ENCODE peak calls at places on chromosomes 2 and 18, in six cellular contexts. O is mammary epithelial cell; T is psoas muscle; V is aorta; C is DND-41; U is CD8-positive, alpha-beta T cell. R is an unnamed sample.

GRCh38 chr2:185127412-185127811 is 529.1 kb downstream of the ZNF804A start:
- DNase-seq in T (no peak), U (no peak), C (no peak), V (no peak), O (peak; percentile 12), R (no peak)

GRCh38 chr2:151824886-151825285 is 3.3 kb downstream of the ARL5A start:
- DNase-seq in T (no peak), O (no peak), U (no peak), C (no peak), V (no peak), R (no peak)

GRCh38 chr2:229835601-229836283 is 86.1 kb downstream of the TRIP12 start:
- DNase-seq in T (no peak), O (peak; percentile 66), U (no peak), C (no peak), V (no peak), R (peak; percentile 66)

GRCh38 chr18:22606563-22607283 is 189.0 kb upstream of the CTAGE1 start:
- DNase-seq in C (no peak), O (no peak), T (no peak), V (peak; percentile 76), U (no peak), R (no peak)

GRCh38 chr2:181778621-181779195 is 98.4 kb upstream of the NEUROD1 start:
- DNase-seq in U (no peak), O (no peak), C (no peak), T (no peak), V (no peak), R (no peak)

GRCh38 chr2:143458258-143458954 is 329.2 kb downstream of the ARHGAP15 start:
- DNase-seq in V (no peak), U (no peak), O (no peak), T (no peak), C (no peak), R (no peak)

GRCh38 chr18:44742741-44743311 is 62.1 kb downstream of the SETBP1 start:
- DNase-seq in C (no peak), O (no peak), T (peak; percentile 66), U (no peak), V (no peak), R (no peak)

GRCh38 chr2:161427413-161428239 is 11.5 kb downstream of the TBR1 start:
- DNase-seq in U (no peak), T (peak; percentile 50), O (no peak), C (no peak), V (peak; percentile 71), R (no peak)

GRCh38 chr2:162430323-162430722 is 86.4 kb downstream of the GCA start:
- DNase-seq in U (no peak), O (no peak), V (no peak), C (no peak), T (no peak), R (no peak)

GRCh38 chr2:219441451-219442205 is 7.0 kb downstream of the SPEG start:
- DNase-seq in T (peak; percentile 82), V (peak; percentile 93), U (peak; percentile 66), O (no peak), C (peak; percentile 83), R (peak; percentile 24)

GRCh38 chr2:191790737-191791136 is 56.2 kb downstream of the CAVIN2 start:
- DNase-seq in C (no peak), T (no peak), O (no peak), V (no peak), U (no peak), R (no peak)

GRCh38 chr2:21254170-21254965 is 130.6 kb downstream of the TDRD15 start:
- DNase-seq in V (no peak), O (no peak), U (no peak), T (no peak), C (no peak), R (no peak)

GRCh38 chr18:35672897-35673296 is 91.4 kb downstream of the GALNT1 start:
- DNase-seq in O (peak; percentile 34), T (no peak), U (no peak), C (no peak), V (no peak), R (no peak)

GRCh38 chr18:55605820-55606252 is 17.8 kb upstream of the TCF4 start:
- DNase-seq in C (no peak), O (no peak), V (no peak), T (no peak), U (no peak), R (no peak)

GRCh38 chr2:85457877-85458316 is 39.4 kb downstream of the SH2D6 start:
- DNase-seq in U (no peak), O (peak; percentile 86), T (no peak), C (no peak), V (no peak), R (no peak)

GRCh38 chr2:229920011-229920781 is 1.6 kb downstream of the TRIP12 start:
- DNase-seq in C (peak; percentile 28), O (peak; percentile 22), V (no peak), U (peak; percentile 49), T (no peak), R (peak; percentile 50)

GRCh38 chr2:20382965-20383800 is 32.5 kb upstream of the PUM2 start:
- DNase-seq in V (no peak), U (no peak), O (peak; percentile 92), T (no peak), C (no peak), R (no peak)

GRCh38 chr18:36314754-36315153 is 17.2 kb downstream of the FHOD3 start:
- DNase-seq in U (no peak), V (no peak), O (peak; percentile 58), T (no peak), C (no peak), R (no peak)

GRCh38 chr18:58694720-58695468 is 23.6 kb downstream of the MALT1 start:
- DNase-seq in V (no peak), T (no peak), C (no peak), U (no peak), O (no peak), R (no peak)

GRCh38 chr18:46334200-46334553 is 230.0 kb downstream of the HAUS1 start:
- DNase-seq in U (no peak), T (no peak), C (no peak), V (peak; percentile 59), O (no peak), R (no peak)

GRCh38 chr2:86301010-86301409 is 36.4 kb downstream of the REEP1 start:
- DNase-seq in C (no peak), T (no peak), U (no peak), V (no peak), O (no peak), R (no peak)

GRCh38 chr18:22817844-22818243 is 115.3 kb upstream of the RBBP8 start:
- DNase-seq in C (no peak), V (no peak), U (no peak), T (no peak), O (peak; percentile 60), R (no peak)

GRCh38 chr2:189582140-189582825 is 1.7 kb upstream of the SLC40A1 start:
- DNase-seq in U (no peak), O (no peak), C (no peak), V (no peak), T (no peak), R (no peak)

GRCh38 chr18:13376841-13377351 is 158.3 kb downstream of the LDLRAD4 start:
- DNase-seq in O (no peak), V (no peak), C (peak; percentile 78), U (peak; percentile 73), T (no peak), R (peak; percentile 67)

GRCh38 chr2:239132156-239132709 is 268.6 kb downstream of the HDAC4 start:
- DNase-seq in C (no peak), U (no peak), V (no peak), O (no peak), T (peak; percentile 47), R (no peak)
- H3K36me3 ChIP-seq in C (peaks cover 100% of the 10 kb centered on the region), U (peaks cover 23% of the 10 kb centered on the region), V (no peaks in the 10 kb centered on the region), O (no peaks in the 10 kb centered on the region), T (peaks cover 10% of the 10 kb centered on the region), R (peaks cover 96% of the 10 kb centered on the region)

GRCh38 chr2:17763641-17764333 is 9.8 kb downstream of the GEN1 start:
- DNase-seq in T (no peak), V (no peak), U (no peak), O (no peak), C (no peak), R (no peak)
- H3K36me3 ChIP-seq in T (no peaks in the 10 kb centered on the region), V (no peaks in the 10 kb centered on the region), U (no peaks in the 10 kb centered on the region), O (peaks cover 26% of the 10 kb centered on the region), C (peaks cover 72% of the 10 kb centered on the region), R (peaks cover 2% of the 10 kb centered on the region)

DNA sequence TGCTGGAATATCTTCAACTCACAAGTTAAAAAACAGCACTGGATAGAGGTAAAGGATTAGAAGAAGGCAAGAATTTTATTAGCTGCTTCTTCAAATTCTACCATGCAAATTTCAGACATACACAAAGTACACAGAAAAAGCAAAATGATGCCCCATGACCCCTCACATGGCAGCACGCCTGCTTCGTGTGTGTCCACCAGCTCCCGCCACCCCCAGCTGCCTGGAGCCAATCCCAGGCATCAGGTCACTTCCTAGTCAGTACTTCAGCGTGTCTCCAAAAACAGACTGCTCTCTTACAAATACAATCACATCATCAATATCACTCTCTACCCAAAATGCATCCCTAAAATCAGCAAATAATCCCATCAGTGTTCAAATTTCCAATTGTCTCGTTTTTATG is 35.8 kb downstream of the IMPA2 start:
- DNase-seq in C (no peak), U (no peak), O (no peak), T (no peak), V (peak; percentile 51), R (no peak)
- H3K36me3 ChIP-seq in C (no peaks in the 10 kb centered on the region), U (no peaks in the 10 kb centered on the region), O (no peaks in the 10 kb centered on the region), T (no peaks in the 10 kb centered on the region), V (no peaks in the 10 kb centered on the region), R (no peaks in the 10 kb centered on the region)

DNA sequence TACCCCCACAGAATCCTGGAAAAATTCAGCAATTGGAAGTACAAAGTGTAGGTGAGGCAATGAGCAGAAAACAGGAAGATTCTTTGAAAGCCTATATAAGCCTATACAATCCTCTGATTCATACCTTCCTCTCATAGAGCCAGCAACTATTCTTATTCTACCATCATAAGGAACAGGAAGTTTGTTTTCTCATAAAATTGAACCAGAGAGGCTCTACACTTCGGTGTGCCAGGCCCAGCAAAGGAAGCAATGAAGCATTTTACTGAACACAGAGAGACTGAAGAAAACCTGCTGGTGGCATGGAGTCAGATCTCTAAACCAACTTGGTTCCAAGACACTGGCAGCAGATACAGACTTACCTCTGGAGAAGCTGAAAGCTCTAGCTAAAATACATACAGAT is 18.7 kb downstream of the CASP8 start:
- DNase-seq in U (no peak), C (no peak), O (no peak), T (no peak), V (no peak), R (no peak)
- H3K36me3 ChIP-seq in U (peaks cover 43% of the 10 kb centered on the region), C (peaks cover 74% of the 10 kb centered on the region), O (peaks cover 4% of the 10 kb centered on the region), T (no peaks in the 10 kb centered on the region), V (peaks cover 4% of the 10 kb centered on the region), R (peaks cover 72% of the 10 kb centered on the region)

GRCh38 chr2:108869542-108869941 is 83.0 kb downstream of the CCDC138 start:
- DNase-seq in O (peak; percentile 35), C (no peak), U (no peak), V (no peak), T (no peak), R (no peak)

GRCh38 chr2:108866041-108866440 is 79.5 kb downstream of the CCDC138 start:
- DNase-seq in U (no peak), V (no peak), C (no peak), O (no peak), T (no peak), R (no peak)

GRCh38 chr2:108870069-108870644 is 83.6 kb downstream of the CCDC138 start:
- DNase-seq in U (no peak), V (no peak), T (no peak), O (no peak), C (no peak), R (no peak)

DNA sequence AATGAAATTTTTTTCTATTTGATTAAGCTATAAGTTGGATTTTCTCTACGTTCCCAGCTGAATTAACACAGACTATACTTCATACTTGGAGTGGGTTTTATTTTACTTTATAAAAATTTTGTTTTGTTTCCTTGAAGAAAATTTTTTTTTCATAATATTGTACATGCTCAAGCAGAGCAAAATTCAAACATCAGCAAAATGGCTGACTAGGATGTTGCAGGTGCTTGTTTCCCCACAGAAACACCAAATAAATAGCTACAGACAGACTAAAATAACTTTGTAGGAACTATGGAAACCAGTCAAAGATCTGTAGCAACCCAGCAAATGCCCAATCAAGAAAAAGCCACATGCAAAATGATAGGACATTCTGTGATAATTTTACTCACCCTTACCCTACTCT is 82.3 kb downstream of the CCDC138 start:
- DNase-seq in T (no peak), C (no peak), O (no peak), U (no peak), V (no peak), R (no peak)
- H3K36me3 ChIP-seq in T (no peaks in the 10 kb centered on the region), C (peaks cover 95% of the 10 kb centered on the region), O (no peaks in the 10 kb centered on the region), U (no peaks in the 10 kb centered on the region), V (no peaks in the 10 kb centered on the region), R (peaks cover 2% of the 10 kb centered on the region)

R was measured in CD4-positive, CD25-positive, alpha-beta regulatory T cell.